ENCODE peak calls at places on chromosome 4, in seven cellular contexts. N is CD8-positive, alpha-beta T cell; L is AG04450; H is fibroblast of lung; C is K562; P is lower lobe of right lung; A is kidney epithelial cell. K is an unnamed sample.

GRCh38 chr4:48906283-48907173 is at the start of gene OCIAD2:
- DNase-seq in N (peak), H (peak), C (no peak), P (peak), A (peak), L (no peak), K (peak)

GRCh38 chr4:84530871-84531270 is 31.8 kb upstream of the NKX6-1 start:
- DNase-seq in P (no peak), H (peak), N (no peak), A (no peak), L (no peak), C (no peak), K (peak)

GRCh38 chr4:88442636-88443260 is 14.2 kb upstream of the HERC5 start:
- DNase-seq in P (no peak), H (peak), L (no peak), A (no peak), C (peak), N (no peak), K (no peak)

GRCh38 chr4:78749972-78750727 is 26.0 kb upstream of the BMP2K start:
- DNase-seq in C (no peak), P (no peak), H (no peak), N (no peak), A (no peak), L (no peak), K (no peak)

GRCh38 chr4:62676962-62677361 is 1476.8 kb downstream of the ADGRL3 start:
- DNase-seq in A (no peak), L (no peak), C (no peak), H (no peak), N (no peak), P (no peak), K (no peak)

GRCh38 chr4:37903901-37904300 is 13.0 kb downstream of the TBC1D1 start:
- DNase-seq in A (no peak), N (no peak), P (no peak), H (no peak), L (no peak), C (no peak), K (no peak)

GRCh38 chr4:60812811-60813210 is 387.3 kb upstream of the ADGRL3 start:
- DNase-seq in C (no peak), H (no peak), L (no peak), P (no peak), A (no peak), N (no peak), K (no peak)

GRCh38 chr4:86508436-86508835 is 85.7 kb upstream of the PTPN13 start:
- DNase-seq in L (peak), A (no peak), C (no peak), P (no peak), H (peak), N (no peak), K (no peak)

GRCh38 chr4:125021189-125021588 is 293.6 kb upstream of the FAT4 start:
- DNase-seq in H (no peak), L (no peak), C (no peak), A (no peak), P (no peak), N (no peak), K (no peak)

GRCh38 chr4:60173718-60174117 is 1026.4 kb upstream of the ADGRL3 start:
- DNase-seq in A (no peak), C (no peak), P (no peak), N (no peak), L (no peak), H (no peak), K (no peak)

GRCh38 chr4:74117024-74117534 is 18.1 kb upstream of the CXCL2 start:
- DNase-seq in N (no peak), H (peak), L (peak), C (peak), A (peak), P (peak), K (peak)

GRCh38 chr4:98203406-98204235 is 57.6 kb upstream of the RAP1GDS1 start:
- DNase-seq in L (no peak), N (no peak), C (no peak), P (no peak), H (no peak), A (no peak), K (no peak)
- H3K4me3 ChIP-seq in L (no peak), N (no peak), C (no peak), P (no peak), H (no peak), A (no peak), K (no peak)

GRCh38 chr4:71133491-71133890 is 140.0 kb downstream of the DCK start:
- DNase-seq in N (no peak), A (no peak), L (no peak), P (no peak), H (peak), C (no peak), K (no peak)

GRCh38 chr4:71132486-71132885 is 139.0 kb downstream of the DCK start:
- DNase-seq in L (no peak), N (no peak), H (no peak), P (no peak), C (no peak), A (no peak), K (no peak)

GRCh38 chr4:71126719-71127118 is 133.3 kb downstream of the DCK start:
- DNase-seq in H (peak), L (peak), P (no peak), N (no peak), C (no peak), A (peak), K (no peak)

GRCh38 chr4:71136071-71136470 is 142.6 kb downstream of the DCK start:
- DNase-seq in A (no peak), H (no peak), L (no peak), C (no peak), N (no peak), P (no peak), K (no peak)

DNA sequence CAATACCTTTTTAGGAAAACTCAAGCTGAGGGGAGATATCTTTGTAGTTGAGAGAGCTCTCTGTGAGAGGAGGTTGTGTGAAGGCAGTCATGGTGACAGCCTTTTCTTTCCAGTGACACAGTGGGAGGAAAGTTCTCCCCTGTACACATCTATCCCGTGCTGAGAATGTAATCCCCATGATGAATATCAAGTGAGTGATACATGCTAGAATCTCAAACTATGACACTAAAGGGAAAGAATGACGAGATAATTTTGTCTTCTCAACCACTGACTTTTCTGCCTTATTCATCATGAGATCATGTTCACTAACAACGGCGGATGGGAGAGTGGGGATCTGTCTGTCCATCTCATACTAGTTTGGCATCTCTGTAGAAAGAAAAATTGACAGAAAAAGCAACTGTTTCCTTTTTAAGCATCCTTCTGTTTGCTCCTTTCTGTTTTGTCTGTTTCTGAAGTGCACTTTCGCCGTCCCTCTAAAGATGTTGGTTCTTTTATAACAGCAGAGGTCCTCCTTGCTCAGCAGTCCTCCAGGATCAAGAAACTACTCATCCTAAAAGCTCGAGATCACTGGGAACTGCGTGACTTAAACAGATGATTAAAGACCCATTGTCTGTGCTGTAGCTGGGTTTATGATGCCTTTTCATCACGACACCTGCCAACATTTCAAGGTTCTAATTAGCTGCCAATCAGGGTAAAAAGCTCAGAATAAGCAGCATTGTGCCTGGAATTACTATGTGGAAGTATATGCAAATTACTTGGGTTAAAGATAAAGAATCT is 137.6 kb downstream of the DCK start:
- DNase-seq in N (no peak), L (no peak), P (no peak), H (peak), A (no peak), C (no peak), K (no peak)
- TF ChIP-seq CTCF in N (no peak), L (peak), P (no peak), H (peak), A (no peak), C (peak), K (peak)

DNA sequence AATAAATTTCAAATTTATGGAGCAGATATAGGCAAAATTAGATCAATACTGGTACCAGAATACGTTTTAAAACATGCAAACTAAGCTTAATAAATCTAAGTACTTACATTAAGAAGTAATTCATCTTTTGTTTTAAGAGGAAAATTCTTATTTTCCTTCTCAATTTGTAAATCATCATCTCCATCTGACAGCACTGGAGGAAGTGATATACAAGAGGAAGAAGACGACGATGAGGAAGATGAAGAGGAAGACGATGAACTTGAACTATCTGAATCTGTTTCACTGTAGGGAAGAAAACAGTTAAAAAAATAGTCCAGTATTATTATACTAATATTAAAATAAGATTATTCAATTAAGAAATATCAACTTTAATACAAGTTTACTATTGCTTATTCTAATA is 2.6 kb downstream of the NAF1 start:
- DNase-seq in H (no peak), A (no peak), N (no peak), L (no peak), C (no peak), P (no peak), K (no peak)
- H3K4me3 ChIP-seq in H (no peak), A (no peak), N (no peak), L (no peak), C (no peak), P (no peak), K (no peak)

DNA sequence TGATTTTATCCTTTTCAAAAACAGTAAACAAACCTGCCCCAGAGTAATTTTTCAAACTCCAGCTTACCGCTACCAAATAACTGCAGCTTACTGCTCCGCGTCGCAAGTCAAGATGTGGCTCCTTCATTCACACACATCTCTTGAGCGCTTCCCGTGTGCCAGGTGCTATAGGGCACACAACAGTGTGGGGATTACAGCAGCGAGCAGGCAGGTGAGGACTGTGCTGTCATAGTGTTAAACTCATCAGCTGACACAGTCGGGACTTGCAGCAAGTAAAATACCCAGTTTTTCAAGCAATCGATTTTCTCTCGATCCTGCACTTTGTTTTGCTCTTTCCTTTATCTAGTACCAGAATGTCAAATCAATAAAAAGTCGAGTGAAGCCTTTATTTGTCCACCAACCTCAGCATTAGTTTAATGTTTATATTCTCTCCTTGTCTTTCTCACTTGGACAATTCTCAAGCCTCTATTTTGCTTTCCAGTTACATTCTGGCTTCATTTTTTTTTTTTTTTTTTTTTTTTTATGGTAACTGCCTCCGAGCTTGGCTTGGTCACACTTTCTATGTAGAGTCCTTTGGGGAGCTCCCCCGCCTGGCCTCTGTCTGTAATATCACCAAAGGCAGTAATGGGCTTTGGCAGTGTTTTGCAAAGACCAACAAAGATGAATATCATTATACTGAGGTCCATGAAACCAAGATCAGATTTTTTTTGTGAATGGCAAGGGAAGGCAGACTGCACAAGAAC is 8.3 kb upstream of the ASB5 start:
- DNase-seq in N (no peak), C (peak), A (no peak), L (peak), P (peak), H (peak), K (no peak)
- TF ChIP-seq CTCF in N (peak), C (peak), A (peak), L (peak), P (peak), H (peak), K (peak)

GRCh38 chr4:145709336-145709735 is 29.4 kb downstream of the C4orf51 start:
- DNase-seq in H (no peak), A (no peak), C (no peak), L (no peak), P (no peak), N (no peak), K (no peak)
- H3K4me3 ChIP-seq in H (no peak), A (no peak), C (no peak), L (no peak), P (no peak), N (no peak), K (no peak)

DNA sequence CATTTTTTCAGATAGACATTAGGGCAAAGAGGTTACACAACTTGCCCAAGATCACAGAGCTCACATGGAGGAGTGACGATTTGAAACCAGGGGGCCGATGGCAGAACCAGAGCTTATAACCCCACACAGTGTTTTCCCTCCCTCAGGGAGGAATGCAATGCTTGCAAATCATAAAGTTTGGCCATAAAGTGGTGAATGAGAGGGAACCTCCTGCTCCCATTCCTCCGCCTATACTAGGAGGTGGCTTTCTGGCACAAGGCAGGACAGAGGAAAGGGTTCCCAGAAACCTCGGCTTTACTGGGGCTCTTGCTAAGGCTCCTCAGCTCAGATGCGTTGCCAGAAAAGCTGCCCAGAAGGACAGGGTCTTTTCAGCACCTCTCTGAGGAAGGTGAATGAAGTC is 19.3 kb downstream of the TMEM154 start:
- DNase-seq in C (no peak), L (no peak), N (no peak), A (no peak), H (no peak), P (no peak), K (no peak)
- TF ChIP-seq CTCF in C (no peak), L (no peak), N (no peak), A (no peak), H (no peak), P (no peak), K (no peak)

DNA sequence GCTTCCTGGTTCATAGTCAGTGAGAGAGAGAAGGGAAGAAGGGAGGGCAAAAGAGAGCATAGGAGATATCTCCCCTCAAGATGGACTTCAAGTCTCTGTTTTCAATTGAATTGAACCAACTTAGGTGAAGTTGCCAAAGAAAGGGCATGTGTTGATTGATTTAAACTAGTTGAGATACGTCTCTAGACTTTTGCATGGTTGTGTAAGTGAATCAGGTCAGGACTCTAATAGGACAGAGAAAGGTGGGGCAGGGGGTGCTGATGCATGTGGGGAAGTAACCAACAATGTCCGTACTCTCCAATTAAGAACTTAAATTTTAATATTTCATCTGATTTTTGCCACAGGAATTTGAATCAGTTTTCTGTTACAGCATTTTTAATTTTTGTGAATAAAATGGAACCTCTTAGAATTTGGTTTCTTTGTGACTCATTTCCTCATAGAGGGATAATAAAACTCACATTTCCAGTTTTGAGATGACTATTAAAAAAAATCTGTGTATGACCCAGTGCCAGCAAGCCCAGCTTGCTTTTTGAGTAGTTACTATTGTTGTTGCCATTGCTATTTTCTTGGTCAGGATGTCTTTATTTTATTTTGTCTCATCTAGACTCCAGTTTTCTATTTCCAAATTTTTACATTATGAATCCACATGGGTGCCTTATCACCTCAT is 37.3 kb downstream of the SLIT2 start:
- DNase-seq in C (no peak), L (no peak), H (peak), N (no peak), A (no peak), P (no peak), K (no peak)
- H3K4me3 ChIP-seq in C (no peak), L (no peak), H (no peak), N (no peak), A (no peak), P (no peak), K (no peak)

K was measured in retinal pigment epithelial cell.